ENCODE peak calls at places on chromosomes 5 and 9, in five cellular contexts. I is cardiac muscle cell, J is body of pancreas, A is left lung, N is choroid plexus epithelial cell. T is an unnamed sample.
A peak's percentile ranks its signal among the peaks of the same experiment; 100 is the strongest.

GRCh38 chr9:5500441-5501235 is 9.7 kb upstream of the PDCD1LG2 start:
- DNase-seq in I (no peak), J (no peak), A (no peak), N (peak; percentile 75), T (no peak)

GRCh38 chr5:111752426-111752965 is 4.5 kb downstream of the NREP start:
- DNase-seq in I (no peak), J (no peak), A (no peak), N (no peak), T (no peak)

GRCh38 chr5:159330131-159330530 is at the start of gene IL12B:
- DNase-seq in I (no peak), J (no peak), A (no peak), N (no peak), T (no peak)

GRCh38 chr9:71218774-71219173 is 97.4 kb upstream of the TRPM3 start:
- DNase-seq in I (no peak), J (no peak), A (no peak), N (no peak), T (no peak)

GRCh38 chr5:78627175-78627574 is 21.4 kb downstream of the LHFPL2 start:
- DNase-seq in I (no peak), J (no peak), A (no peak), N (peak; percentile 78), T (no peak)

GRCh38 chr9:98326402-98327248 is 71.2 kb upstream of the TBC1D2 start:
- DNase-seq in I (no peak), J (no peak), A (no peak), N (peak; percentile 88), T (peak; percentile 5)

GRCh38 chr5:137303509-137303908 is 195.6 kb downstream of the SPOCK1 start:
- DNase-seq in I (no peak), J (no peak), A (no peak), N (no peak), T (no peak)

GRCh38 chr9:4985376-4986266 is 549 bp downstream of the JAK2 start:
- DNase-seq in I (peak; percentile 51), J (peak; percentile 29), A (peak; percentile 83), N (peak; percentile 55), T (peak; percentile 67)

GRCh38 chr5:139038618-139039305 is 159.4 kb downstream of the SIL1 start:
- DNase-seq in I (no peak), J (no peak), A (no peak), N (no peak), T (no peak)

GRCh38 chr9:25648116-25648515 is 30.1 kb downstream of the TUSC1 start:
- DNase-seq in I (no peak), J (no peak), A (no peak), N (no peak), T (no peak)

GRCh38 chr5:126055348-126055729 is 367.9 kb upstream of the GRAMD2B start:
- DNase-seq in I (no peak), J (no peak), A (no peak), N (no peak), T (no peak)

GRCh38 chr5:180591249-180591887 is at the start of gene SCGB3A1:
- DNase-seq in I (no peak), J (no peak), A (peak; percentile 86), N (no peak), T (no peak)

GRCh38 chr9:37417252-37417803 is 5.2 kb upstream of the GRHPR start:
- DNase-seq in I (no peak), J (no peak), A (no peak), N (no peak), T (no peak)

DNA sequence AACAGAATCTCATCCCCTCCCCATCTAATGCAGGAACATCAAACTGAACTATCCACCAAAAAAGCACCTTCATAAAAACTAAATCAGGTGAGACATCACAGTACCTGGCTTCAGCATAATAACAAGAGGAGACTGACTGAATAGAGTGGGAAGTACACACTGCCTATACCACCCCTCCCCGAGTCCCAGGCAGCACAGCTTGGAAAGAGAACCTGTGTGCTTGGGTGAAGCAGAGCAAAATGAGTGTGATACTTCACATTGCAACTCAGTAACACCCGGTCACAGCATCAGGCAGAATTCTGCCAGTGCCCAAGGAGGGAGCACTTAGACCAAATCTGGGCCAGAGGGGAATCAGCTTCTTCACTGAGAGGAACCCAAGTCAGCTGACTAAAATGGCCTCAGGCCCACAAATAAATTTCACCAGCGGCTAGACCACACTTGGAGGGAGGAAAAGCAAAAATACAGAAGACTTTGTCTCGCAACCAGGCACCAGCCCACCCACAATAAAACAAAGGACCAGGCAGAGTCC is 69.3 kb upstream of the OR2K2 start:
- DNase-seq in I (no peak), J (no peak), A (no peak), N (no peak), T (no peak)
- TF ChIP-seq CTCF in I (no peak), J (no peak), A (no peak), N (no peak), T (no peak)

DNA sequence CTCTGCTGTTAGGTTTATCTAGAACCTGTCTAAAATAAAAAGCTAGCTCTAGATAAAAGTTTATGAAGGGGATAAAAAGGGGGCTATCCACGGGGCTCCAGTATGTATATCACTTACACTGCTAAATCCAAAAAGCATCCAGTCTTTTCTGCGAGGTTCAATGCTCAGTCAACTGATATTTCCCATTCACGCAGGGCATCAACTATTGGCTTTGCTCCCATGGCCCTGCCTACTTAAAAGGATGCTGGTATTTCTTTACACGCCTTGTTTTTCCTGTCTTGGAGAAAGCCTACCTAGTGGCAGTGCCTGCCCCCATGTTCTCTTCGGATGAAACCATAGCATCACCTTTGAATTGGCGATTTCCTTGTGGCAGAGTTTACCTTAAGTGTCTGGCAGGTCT is 8.1 kb downstream of the SPRY4 start:
- DNase-seq in I (no peak), J (no peak), A (no peak), N (peak; percentile 12), T (no peak)
- H3K4me3 ChIP-seq in I (no peak overlapping the region), J (no peak overlapping the region), A (no peak overlapping the region), N (no peak overlapping the region), T (no peak overlapping the region)

DNA sequence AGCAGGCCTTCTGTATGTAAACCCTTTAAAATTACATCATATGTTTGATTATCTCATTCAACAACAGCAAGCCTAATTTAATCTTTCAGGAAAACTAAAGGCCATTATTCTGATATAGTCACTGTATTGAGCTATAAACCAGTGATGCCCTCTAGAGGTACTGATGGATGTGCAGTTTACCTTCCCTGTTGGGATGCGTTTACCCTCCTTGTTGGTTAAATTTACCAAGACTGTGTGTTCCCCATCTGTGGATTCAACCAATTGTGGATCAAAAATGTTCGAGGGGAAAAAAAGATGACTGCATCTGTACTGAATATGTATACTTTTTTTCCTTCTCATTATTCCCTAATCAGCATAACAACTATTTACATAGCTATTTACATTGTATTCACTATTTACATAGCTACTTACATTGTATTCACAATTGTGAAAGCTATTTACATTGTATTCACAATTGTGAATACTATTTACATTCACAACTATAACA is 3.7 kb upstream of the BAAT start:
- DNase-seq in I (no peak), J (no peak), A (no peak), N (peak; percentile 30), T (no peak)
- TF ChIP-seq CTCF in I (peak; percentile 28), J (peak; percentile 11), A (no peak), N (peak; percentile 59), T (no peak)

GRCh38 chr9:114500583-114501292 is 4.5 kb downstream of the WHRN start:
- DNase-seq in I (no peak), J (no peak), A (no peak), N (no peak), T (no peak)

GRCh38 chr9:114503522-114504340 is 1.5 kb downstream of the WHRN start:
- DNase-seq in I (no peak), J (no peak), A (no peak), N (no peak), T (no peak)

GRCh38 chr9:114501786-114502682 is 3.2 kb downstream of the WHRN start:
- DNase-seq in I (peak; percentile 35), J (peak; percentile 37), A (no peak), N (peak; percentile 64), T (no peak)

GRCh38 chr9:114504341-114505186 is 709 bp downstream of the WHRN start:
- DNase-seq in I (peak; percentile 51), J (peak; percentile 66), A (peak; percentile 88), N (peak; percentile 40), T (no peak)

DNA sequence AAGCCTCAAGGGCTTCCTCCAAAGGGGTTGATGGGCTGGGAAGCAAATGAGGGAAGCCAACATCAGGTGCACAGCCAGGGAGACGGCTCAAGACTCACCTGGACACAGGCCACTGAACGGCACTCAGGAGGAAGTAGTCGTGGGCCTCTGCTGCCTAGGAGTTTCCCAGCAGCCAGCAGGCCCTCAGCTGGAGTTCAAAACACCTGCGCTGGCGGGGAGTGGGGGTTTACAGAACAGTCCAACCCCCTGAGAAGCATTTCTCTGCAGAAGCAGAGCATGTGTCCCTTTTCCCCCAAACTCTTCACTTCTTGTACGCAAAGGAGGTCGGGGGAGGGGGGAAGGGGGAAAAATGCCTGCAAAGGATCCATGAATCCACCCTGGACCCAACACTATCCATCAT is 2.3 kb downstream of the WHRN start:
- DNase-seq in I (no peak), J (peak; percentile 54), A (peak; percentile 43), N (no peak), T (no peak)
- H3K4me3 ChIP-seq in I (no peak overlapping the region), J (no peak overlapping the region), A (no peak overlapping the region), N (no peak overlapping the region), T (peak overlapping the region; percentile 6)

DNA sequence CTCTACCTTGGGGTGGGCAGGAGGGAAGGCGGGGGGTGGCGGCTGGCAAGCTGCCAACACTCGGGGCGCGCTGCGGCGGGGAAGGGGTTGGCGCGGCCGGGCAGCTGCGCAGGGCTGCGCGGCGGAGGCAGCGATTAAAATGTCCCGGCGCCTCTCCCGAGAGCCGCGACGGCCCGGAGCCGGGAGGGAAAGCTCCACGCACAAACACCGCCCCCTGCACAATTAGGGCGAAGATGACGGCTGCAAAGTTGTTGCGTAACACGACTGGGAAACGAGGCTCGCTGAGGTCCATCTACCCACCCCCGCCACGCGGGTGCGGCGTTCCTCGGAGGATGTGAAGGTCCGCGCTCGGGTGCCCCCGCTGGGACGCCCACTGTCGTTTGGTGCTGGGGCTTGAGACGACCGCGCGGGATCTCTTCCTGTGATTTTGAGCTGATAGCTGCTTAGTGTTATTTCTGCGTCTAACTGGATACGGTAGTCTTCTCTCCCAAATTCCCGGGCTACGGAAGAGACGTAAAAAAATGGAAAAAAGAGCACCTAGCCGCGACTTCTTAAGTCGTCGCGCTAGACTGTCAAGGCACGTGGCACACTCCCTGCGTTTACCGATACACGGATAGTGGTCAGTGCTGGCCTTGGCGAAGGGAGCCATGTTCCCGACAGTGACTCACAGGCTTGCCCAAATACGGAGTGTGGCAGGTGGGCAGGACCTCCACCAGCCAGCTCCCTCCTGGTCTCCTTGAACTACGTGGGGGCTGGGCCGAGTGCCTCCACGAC is 958 bp upstream of the NFIL3 start:
- DNase-seq in I (peak; percentile 69), J (peak; percentile 82), A (peak; percentile 95), N (peak; percentile 91), T (peak; percentile 95)
- TF ChIP-seq CTCF in I (peak; percentile 7), J (no peak), A (no peak), N (peak; percentile 31), T (peak; percentile 11)

GRCh38 chr5:63960646-63961045 is 1.6 kb downstream of the HTR1A start:
- DNase-seq in I (no peak), J (no peak), A (peak; percentile 54), N (no peak), T (no peak)
- H3K4me3 ChIP-seq in I (no peak overlapping the region), J (no peak overlapping the region), A (no peak overlapping the region), N (no peak overlapping the region), T (no peak overlapping the region)

GRCh38 chr5:12272389-12272788 is 368.1 kb upstream of the CTNND2 start:
- DNase-seq in I (peak; percentile 2), J (no peak), A (no peak), N (no peak), T (no peak)
- TF ChIP-seq CTCF in I (no peak), J (no peak), A (no peak), N (no peak), T (no peak)